ENCODE peak calls at places on chromosomes 7 and 10, in seven cellular contexts. V, I, X, K, J, G and Y are unnamed samples.
A peak's percentile ranks its signal among the peaks of the same experiment; 100 is the strongest.

GRCh38 chr10:8583096-8583495 is 528.6 kb downstream of the GATA3 start:
- DNase-seq in V (no peak), I (no peak), X (no peak), K (no peak), J (no peak), G (no peak), Y (no peak)

GRCh38 chr7:129187681-129188371 is 607 bp upstream of the SMO start:
- DNase-seq in V (no peak), I (no peak), X (no peak), K (no peak), J (no peak), G (no peak), Y (no peak)

GRCh38 chr7:99835189-99835588 is 7.4 kb downstream of the CYP3A43 start:
- DNase-seq in V (no peak), I (no peak), X (no peak), K (no peak), J (no peak), G (no peak), Y (no peak)

GRCh38 chr7:70660154-70660818 is 471.7 kb upstream of the GALNT17 start:
- DNase-seq in V (no peak), I (no peak), X (no peak), K (no peak), J (peak; percentile 25), G (no peak), Y (no peak)

GRCh38 chr10:104028823-104029527 is 56.7 kb downstream of the COL17A1 start:
- DNase-seq in V (no peak), I (no peak), X (no peak), K (no peak), J (no peak), G (no peak), Y (no peak)

GRCh38 chr10:9331583-9332008 is 1277.1 kb downstream of the GATA3 start:
- DNase-seq in V (peak; percentile 45), I (no peak), X (no peak), K (no peak), J (no peak), G (peak; percentile 33), Y (peak; percentile 23)

GRCh38 chr10:74333174-74333573 is 182.2 kb downstream of the ADK start:
- DNase-seq in V (peak; percentile 79), I (no peak), X (no peak), K (no peak), J (no peak), G (peak; percentile 46), Y (no peak)

GRCh38 chr7:121062684-121063279 is 74.3 kb downstream of the CPED1 start:
- DNase-seq in V (no peak), I (no peak), X (no peak), K (no peak), J (no peak), G (no peak), Y (no peak)

GRCh38 chr7:2051708-2052656 is 180.8 kb downstream of the MAD1L1 start:
- DNase-seq in V (no peak), I (no peak), X (no peak), K (no peak), J (no peak), G (no peak), Y (no peak)

GRCh38 chr7:115019882-115020605 is 98.2 kb downstream of the MDFIC start:
- DNase-seq in V (no peak), I (no peak), X (no peak), K (no peak), J (no peak), G (no peak), Y (no peak)

GRCh38 chr10:123554656-123555055 is 111.5 kb upstream of the GPR26 start:
- DNase-seq in V (no peak), I (no peak), X (no peak), K (no peak), J (no peak), G (no peak), Y (no peak)

GRCh38 chr10:11344081-11344480 is 267.4 kb downstream of the USP6NL start:
- DNase-seq in V (no peak), I (no peak), X (no peak), K (no peak), J (no peak), G (no peak), Y (no peak)

GRCh38 chr7:113292105-113292504 is 173.8 kb upstream of the SMIM30 start:
- DNase-seq in V (no peak), I (no peak), X (no peak), K (no peak), J (no peak), G (no peak), Y (no peak)

GRCh38 chr10:124975977-124976514 is 34.1 kb downstream of the ZRANB1 start:
- DNase-seq in V (peak; percentile 71), I (no peak), X (no peak), K (no peak), J (no peak), G (no peak), Y (no peak)

GRCh38 chr7:16345979-16346958 is 75.1 kb downstream of the CRPPA start:
- DNase-seq in V (peak; percentile 95), I (no peak), X (no peak), K (no peak), J (no peak), G (peak; percentile 45), Y (peak; percentile 96)

GRCh38 chr10:71059059-71059818 is 153.1 kb upstream of the UNC5B start:
- DNase-seq in V (no peak), I (no peak), X (no peak), K (no peak), J (no peak), G (no peak), Y (no peak)

GRCh38 chr10:75294031-75294437 is 58.3 kb upstream of the COMTD1 start:
- DNase-seq in V (peak; percentile 8), I (no peak), X (no peak), K (no peak), J (no peak), G (no peak), Y (no peak)

GRCh38 chr7:138442822-138443221 is 17.2 kb upstream of the TRIM24 start:
- DNase-seq in V (no peak), I (no peak), X (no peak), K (no peak), J (no peak), G (no peak), Y (no peak)

GRCh38 chr7:28104811-28105210 is 75.8 kb downstream of the JAZF1 start:
- DNase-seq in V (no peak), I (no peak), X (no peak), K (no peak), J (no peak), G (no peak), Y (no peak)

GRCh38 chr7:22193361-22194016 is 163.5 kb downstream of the RAPGEF5 start:
- DNase-seq in V (peak; percentile 62), I (no peak), X (no peak), K (no peak), J (no peak), G (no peak), Y (no peak)

GRCh38 chr7:79982151-79982770 is 152.4 kb upstream of the GNAI1 start:
- DNase-seq in V (peak; percentile 70), I (no peak), X (no peak), K (no peak), J (no peak), G (no peak), Y (peak; percentile 49)

GRCh38 chr7:115099906-115100305 is 178.0 kb downstream of the MDFIC start:
- DNase-seq in V (peak; percentile 81), I (no peak), X (no peak), K (no peak), J (no peak), G (no peak), Y (peak; percentile 68)

GRCh38 chr7:142865766-142866165 is 10.9 kb downstream of the EPHB6 start:
- DNase-seq in V (no peak), I (no peak), X (peak; percentile 62), K (no peak), J (no peak), G (no peak), Y (no peak)

GRCh38 chr10:78148564-78148963 is 114.9 kb downstream of the RPS24 start:
- DNase-seq in V (no peak), I (no peak), X (no peak), K (no peak), J (no peak), G (no peak), Y (no peak)

GRCh38 chr10:4902571-4903011 is 60.6 kb upstream of the AKR1C1 start:
- DNase-seq in V (no peak), I (no peak), X (no peak), K (no peak), J (no peak), G (no peak), Y (no peak)

GRCh38 chr10:20890491-20891337 is 6.4 kb downstream of the NEBL start:
- DNase-seq in V (peak; percentile 75), I (no peak), X (no peak), K (no peak), J (no peak), G (no peak), Y (peak; percentile 88)

GRCh38 chr10:111498560-111498959 is 421.7 kb downstream of the ADRA2A start:
- DNase-seq in V (no peak), I (no peak), X (no peak), K (no peak), J (no peak), G (no peak), Y (no peak)

GRCh38 chr7:98186452-98187137 is 24.6 kb upstream of the BHLHA15 start:
- DNase-seq in V (peak; percentile 87), I (no peak), X (no peak), K (no peak), J (no peak), G (no peak), Y (no peak)

GRCh38 chr7:98283127-98283886 is 1.8 kb downstream of the BRI3 start:
- DNase-seq in V (peak; percentile 56), I (no peak), X (no peak), K (no peak), J (no peak), G (peak; percentile 32), Y (no peak)

GRCh38 chr7:30278386-30278785 is 6.0 kb upstream of the ZNRF2 start:
- DNase-seq in V (no peak), I (no peak), X (no peak), K (no peak), J (no peak), G (no peak), Y (no peak)

GRCh38 chr10:68989317-68989990 is 851 bp downstream of the KIFBP start:
- DNase-seq in V (peak; percentile 29), I (no peak), X (no peak), K (no peak), J (no peak), G (no peak), Y (no peak)

GRCh38 chr10:122181901-122182799 is 88.9 kb upstream of the BTBD16 start:
- DNase-seq in V (peak; percentile 40), I (no peak), X (no peak), K (no peak), J (no peak), G (no peak), Y (peak; percentile 1)